ENCODE peak calls at places on chromosomes 3 and 15, in five cellular contexts. Q is GM23338; Z is PC-3; F is CD8-positive, alpha-beta T cell; Y is upper lobe of right lung. M is an unnamed sample.

GRCh38 chr3:190294030-190294429 is 28.2 kb downstream of the CLDN1 start:
- DNase-seq in Z (no peak), F (no peak), Q (no peak), Y (no peak), M (no peak)

GRCh38 chr3:148648685-148649352 is 48.9 kb upstream of the AGTR1 start:
- DNase-seq in Y (no peak), Q (no peak), Z (no peak), F (no peak), M (peak)

GRCh38 chr15:66923438-66923881 is 141.9 kb upstream of the SMAD3 start:
- DNase-seq in Y (no peak), Q (peak), Z (peak), F (peak), M (no peak)

GRCh38 chr15:86553116-86553515 is 473.4 kb downstream of the AGBL1 start:
- DNase-seq in Q (no peak), F (no peak), Z (peak), Y (no peak), M (no peak)

GRCh38 chr15:31265090-31265870 is 61.4 kb upstream of the KLF13 start:
- DNase-seq in Q (no peak), F (no peak), Z (no peak), Y (peak), M (no peak)

GRCh38 chr3:57206423-57206822 is 6.6 kb upstream of the HESX1 start:
- DNase-seq in Y (no peak), Q (no peak), Z (no peak), F (no peak), M (no peak)

GRCh38 chr3:64163755-64164148 is 61.5 kb downstream of the PRICKLE2 start:
- DNase-seq in Z (peak), F (no peak), Y (no peak), Q (peak), M (peak)

GRCh38 chr3:16048435-16049318 is 125.8 kb upstream of the GALNT15 start:
- DNase-seq in Y (no peak), Q (peak), Z (peak), F (peak), M (no peak)

GRCh38 chr3:53195602-53196574 is 34.9 kb downstream of the PRKCD start:
- DNase-seq in Q (peak), F (peak), Z (peak), Y (peak), M (no peak)

GRCh38 chr15:71973366-71973765 is 144.6 kb downstream of the MYO9A start:
- DNase-seq in Z (no peak), F (no peak), Y (no peak), Q (no peak), M (no peak)

GRCh38 chr3:24495334-24495994 is 814 bp upstream of the THRB start:
- DNase-seq in Q (peak), Y (peak), Z (peak), F (no peak), M (no peak)

GRCh38 chr3:115834068-115834467 is 210.8 kb downstream of the GAP43 start:
- DNase-seq in Z (peak), F (no peak), Y (no peak), Q (no peak), M (peak)

GRCh38 chr15:85404156-85404921 is 23.9 kb downstream of the AKAP13 start:
- DNase-seq in F (no peak), Q (no peak), Y (no peak), Z (no peak), M (no peak)

GRCh38 chr15:29812384-29812694 is 9.9 kb downstream of the TJP1 start:
- DNase-seq in Q (peak), Y (no peak), Z (peak), F (no peak), M (peak)

GRCh38 chr3:171049831-171050444 is 23.4 kb upstream of the SLC2A2 start:
- DNase-seq in F (no peak), Y (peak), Z (peak), Q (peak), M (no peak)

GRCh38 chr3:63400259-63400860 is 122.3 kb downstream of the SYNPR start:
- DNase-seq in Y (no peak), Z (peak), Q (no peak), F (no peak), M (peak)

GRCh38 chr3:69433016-69433937 is 47.4 kb upstream of the FRMD4B start:
- DNase-seq in Y (no peak), F (no peak), Z (no peak), Q (no peak), M (no peak)

DNA sequence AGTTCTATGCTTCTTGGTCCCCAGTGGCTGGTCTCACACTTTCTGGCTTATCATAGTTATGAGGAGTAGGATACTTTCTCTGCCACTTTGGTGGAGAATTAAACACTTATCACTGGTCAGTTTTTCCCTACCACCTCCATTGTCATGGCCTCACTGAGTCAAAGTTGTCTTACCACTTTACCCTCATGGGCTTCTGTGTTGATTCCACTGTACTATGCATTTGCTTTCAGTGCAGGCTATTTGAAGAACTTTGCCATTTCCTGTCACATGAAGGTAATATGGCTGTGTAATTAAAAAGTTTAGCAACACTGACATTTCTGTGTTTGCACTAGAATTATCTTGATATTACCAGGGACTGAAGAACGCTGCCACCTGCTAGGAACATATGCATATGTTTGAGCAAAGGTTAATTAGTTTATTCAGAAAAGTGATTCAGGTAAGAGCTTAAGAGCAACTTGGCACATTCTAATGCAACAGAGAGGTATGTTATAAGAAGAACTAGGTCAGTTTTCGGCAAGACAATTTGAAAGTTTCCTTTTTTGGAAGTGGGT is 377.3 kb downstream of the PDCD6IP start:
- DNase-seq in F (no peak), Q (peak), Z (no peak), Y (no peak), M (no peak)
- H3K27ac ChIP-seq in F (no peak), Q (peak), Z (no peak), Y (no peak), M (no peak)

GRCh38 chr3:119497824-119498187 is 541 bp upstream of the TIMMDC1 start:
- DNase-seq in Y (no peak), Z (peak), F (peak), Q (peak), M (no peak)
- H3K27ac ChIP-seq in Y (peak), Z (peak), F (peak), Q (peak), M (no peak)

DNA sequence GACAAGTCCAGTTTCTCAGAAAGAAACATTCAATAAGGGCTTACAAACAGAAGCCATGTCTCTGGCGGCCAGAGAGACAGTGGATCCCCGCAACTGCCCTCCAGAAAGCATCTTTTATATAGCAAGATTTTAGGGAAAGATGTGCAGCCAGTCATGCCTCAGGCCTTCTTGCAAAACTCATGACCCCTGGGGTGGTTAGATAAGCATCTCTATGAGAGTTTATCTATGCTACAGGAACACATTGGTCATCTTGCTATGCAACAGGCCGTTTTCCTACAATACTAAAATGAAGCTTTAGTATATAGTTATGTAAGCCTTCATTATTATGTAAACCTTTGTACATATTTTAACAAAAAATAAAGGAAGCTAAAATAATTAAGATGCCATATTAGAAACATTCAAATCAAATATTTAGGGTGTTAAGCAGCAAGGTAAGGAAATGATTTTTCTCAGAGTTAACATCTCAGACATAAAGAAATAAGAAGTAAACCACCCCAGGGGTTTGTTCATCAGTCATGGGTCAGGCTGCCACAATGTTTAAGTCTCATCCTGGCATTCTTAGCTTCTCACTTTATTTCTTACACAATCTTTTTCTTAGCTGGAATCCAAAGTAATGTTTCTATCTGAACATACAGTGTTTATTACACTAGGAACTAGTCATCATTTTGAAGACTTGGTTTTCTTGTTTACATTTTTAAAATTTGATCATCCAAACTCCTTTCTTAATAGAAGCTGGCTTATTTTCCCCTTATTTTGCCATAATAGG is 6.3 kb upstream of the FSIP1 start:
- DNase-seq in Z (no peak), Q (no peak), Y (no peak), F (no peak), M (no peak)
- H3K27ac ChIP-seq in Z (no peak), Q (peak), Y (no peak), F (no peak), M (no peak)

GRCh38 chr3:78919021-78919755 is 848.6 kb downstream of the ROBO1 start:
- DNase-seq in Y (no peak), Z (no peak), Q (no peak), F (no peak), M (peak)
- H3K27ac ChIP-seq in Y (no peak), Z (no peak), Q (no peak), F (no peak), M (peak)

M was measured in foreskin keratinocyte.